ENCODE peak calls at places on chromosome 3, in four cellular contexts. F is A549, M is endodermal cell, L is neural crest cell. T is an unnamed sample.

GRCh38 chr3:117719316-117719926 is 1009.8 kb downstream of the TUSC7 start:
- DNase-seq in F (peak; percentile 17), L (no peak), M (no peak), T (peak; percentile 5)

GRCh38 chr3:65549626-65549959 is 489.1 kb downstream of the MAGI1 start:
- DNase-seq in F (no peak), L (no peak), M (no peak), T (no peak)

GRCh38 chr3:130342821-130343661 is 2.4 kb upstream of the COL6A5 start:
- DNase-seq in L (no peak), F (no peak), M (no peak), T (no peak)

GRCh38 chr3:182129745-182130144 is 418.0 kb downstream of the SOX2 start:
- DNase-seq in F (no peak), M (no peak), L (no peak), T (no peak)

GRCh38 chr3:66098436-66098835 is 59.7 kb upstream of the MAGI1 start:
- DNase-seq in M (no peak), F (no peak), L (no peak), T (no peak)

GRCh38 chr3:15630646-15631350 is 29.3 kb downstream of the BTD start:
- DNase-seq in L (no peak), F (peak; percentile 70), M (no peak), T (peak; percentile 66)

GRCh38 chr3:196518999-196519737 is 4.0 kb upstream of the SMCO1 start:
- DNase-seq in M (peak; percentile 90), L (peak; percentile 45), F (peak; percentile 80), T (peak; percentile 37)

GRCh38 chr3:116299646-116300081 is 145.6 kb downstream of the LSAMP start:
- DNase-seq in F (no peak), L (no peak), M (no peak), T (peak; percentile 14)

GRCh38 chr3:30538787-30539186 is 67.6 kb upstream of the TGFBR2 start:
- DNase-seq in F (peak; percentile 27), M (no peak), L (no peak), T (no peak)

GRCh38 chr3:108493862-108494261 is 16.5 kb downstream of the MYH15 start:
- DNase-seq in F (peak; percentile 31), M (peak; percentile 52), L (no peak), T (no peak)

GRCh38 chr3:180911876-180912303 is 580 bp upstream of the FXR1 start:
- DNase-seq in L (no peak), F (no peak), M (no peak), T (no peak)

GRCh38 chr3:20054549-20054987 is 14.3 kb downstream of the KAT2B start:
- DNase-seq in M (no peak), F (peak; percentile 94), L (no peak), T (peak; percentile 27)

GRCh38 chr3:129975332-129976090 is 991 bp downstream of the TRH start:
- DNase-seq in F (no peak), L (peak; percentile 16), M (peak; percentile 84), T (peak; percentile 42)

GRCh38 chr3:174100744-174101143 is 703.2 kb downstream of the NLGN1 start:
- DNase-seq in F (no peak), M (no peak), L (no peak), T (no peak)

GRCh38 chr3:46934508-46935167 is 41.9 kb downstream of the CCDC12 start:
- DNase-seq in L (no peak), F (peak; percentile 16), M (no peak), T (no peak)

GRCh38 chr3:143826296-143826695 is 22.0 kb downstream of the SLC9A9 start:
- DNase-seq in L (no peak), F (no peak), M (no peak), T (no peak)

GRCh38 chr3:158094235-158094916 is 11.8 kb downstream of the SHOX2 start:
- DNase-seq in L (peak; percentile 22), M (peak; percentile 89), F (no peak), T (peak; percentile 80)

GRCh38 chr3:39414421-39414907 is 7.9 kb downstream of the RPSA start:
- DNase-seq in F (peak; percentile 22), M (peak; percentile 74), L (no peak), T (no peak)

GRCh38 chr3:171415070-171415469 is 45.1 kb downstream of the TNIK start:
- DNase-seq in L (no peak), M (no peak), F (no peak), T (no peak)

GRCh38 chr3:53154731-53155320 is 6.2 kb upstream of the PRKCD start:
- DNase-seq in F (no peak), M (no peak), L (no peak), T (no peak)

GRCh38 chr3:159674583-159674982 is 314.1 kb upstream of the IL12A start:
- DNase-seq in M (no peak), F (no peak), L (no peak), T (no peak)

GRCh38 chr3:190427108-190427507 is 22.6 kb downstream of the TMEM207 start:
- DNase-seq in L (no peak), F (no peak), M (no peak), T (no peak)

GRCh38 chr3:73384091-73384906 is 240.4 kb downstream of the PDZRN3 start:
- DNase-seq in M (no peak), F (no peak), L (no peak), T (no peak)

GRCh38 chr3:113698891-113699465 is 2.5 kb upstream of the USF3 start:
- DNase-seq in M (peak; percentile 69), F (no peak), L (no peak), T (peak; percentile 58)

GRCh38 chr3:131361464-131362421 is 19.8 kb upstream of the NUDT16 start:
- DNase-seq in M (peak; percentile 98), F (peak; percentile 81), L (peak; percentile 18), T (peak; percentile 87)

GRCh38 chr3:134237454-134238145 is 13.1 kb downstream of the RYK start:
- DNase-seq in L (no peak), F (no peak), M (no peak), T (no peak)

GRCh38 chr3:45145681-45146614 is at the start of gene CDCP1:
- DNase-seq in F (no peak), M (peak; percentile 87), L (no peak), T (peak; percentile 45)

GRCh38 chr3:13301295-13301987 is 118.7 kb downstream of the NUP210 start:
- DNase-seq in F (peak; percentile 54), L (no peak), M (peak; percentile 92), T (no peak)

GRCh38 chr3:190826018-190826417 is 36.5 kb downstream of the GMNC start:
- DNase-seq in F (no peak), L (no peak), M (no peak), T (no peak)

GRCh38 chr3:176937546-176937945 is 259.7 kb downstream of the TBL1XR1 start:
- DNase-seq in L (no peak), F (no peak), M (no peak), T (no peak)

GRCh38 chr3:154060606-154061380 is 60.4 kb upstream of the ARHGEF26 start:
- DNase-seq in F (no peak), L (no peak), M (no peak), T (no peak)

GRCh38 chr3:175378348-175378747 is 519.2 kb downstream of the NAALADL2 start:
- DNase-seq in M (no peak), F (no peak), L (no peak), T (no peak)

GRCh38 chr3:56467108-56467507 is 1.2 kb downstream of the ERC2 start:
- DNase-seq in F (peak; percentile 80), M (peak; percentile 97), L (peak; percentile 55), T (peak; percentile 32)

GRCh38 chr3:185959609-185960517 is 22.0 kb upstream of the TRA2B start:
- DNase-seq in L (no peak), M (no peak), F (peak; percentile 82), T (no peak)

GRCh38 chr3:183486472-183486871 is 58.1 kb upstream of the MCF2L2 start:
- DNase-seq in F (no peak), M (peak; percentile 35), L (no peak), T (no peak)

GRCh38 chr3:117287602-117288001 is 578.0 kb downstream of the TUSC7 start:
- DNase-seq in F (no peak), L (no peak), M (no peak), T (no peak)

GRCh38 chr3:113117511-113118302 is 93.7 kb upstream of the BOC start:
- DNase-seq in F (no peak), M (no peak), L (no peak), T (peak; percentile 29)

GRCh38 chr3:78277793-78278192 is 1237.9 kb downstream of the ROBO2 start:
- DNase-seq in M (no peak), L (no peak), F (no peak), T (no peak)

GRCh38 chr3:16770021-16770420 is 114.7 kb upstream of the PLCL2 start:
- DNase-seq in F (no peak), M (no peak), L (no peak), T (no peak)

GRCh38 chr3:16769525-16769924 is 115.2 kb upstream of the PLCL2 start:
- DNase-seq in M (no peak), L (no peak), F (no peak), T (no peak)

GRCh38 chr3:16768956-16769355 is 115.8 kb upstream of the PLCL2 start:
- DNase-seq in L (no peak), F (no peak), M (no peak), T (no peak)

GRCh38 chr3:16765661-16766060 is 119.1 kb upstream of the PLCL2 start:
- DNase-seq in L (no peak), M (no peak), F (no peak), T (no peak)

GRCh38 chr3:16767006-16767405 is 117.7 kb upstream of the PLCL2 start:
- DNase-seq in M (peak; percentile 66), F (no peak), L (no peak), T (no peak)
- TF ChIP-seq CTCF in M (peak; percentile 43), F (no peak), L (no peak), T (no peak)

DNA sequence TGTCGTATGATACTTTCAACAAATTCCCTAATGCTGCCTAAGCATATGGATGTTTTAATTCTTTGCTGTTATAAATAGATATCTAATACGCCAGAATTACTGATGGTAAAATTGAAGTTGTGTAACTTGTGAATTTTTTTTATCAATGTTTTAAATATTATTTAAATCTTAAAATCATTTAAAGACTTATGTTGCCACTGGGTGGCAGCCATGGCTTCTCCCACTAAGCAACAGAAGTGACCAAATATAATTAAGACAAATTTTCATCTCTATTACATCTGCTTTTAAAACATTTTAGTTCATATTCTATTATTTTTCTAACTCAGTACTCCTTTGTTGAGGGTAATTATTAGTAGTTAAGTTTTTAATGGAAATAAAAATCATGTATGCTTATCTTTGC is 8.1 kb upstream of the IL20RB start:
- DNase-seq in F (no peak), M (no peak), L (no peak), T (no peak)
- TF ChIP-seq CTCF in F (peak; percentile 39), M (peak; percentile 56), L (no peak), T (no peak)

GRCh38 chr3:25110642-25111041 is 317.4 kb upstream of the RARB start:
- DNase-seq in M (no peak), L (no peak), F (no peak), T (no peak)
- TF ChIP-seq CTCF in M (no peak), L (no peak), F (no peak), T (no peak)

GRCh38 chr3:166446986-166447385 is 609.8 kb upstream of the BCHE start:
- DNase-seq in F (no peak), M (no peak), L (no peak), T (no peak)

GRCh38 chr3:166445865-166446264 is 608.6 kb upstream of the BCHE start:
- DNase-seq in L (no peak), M (no peak), F (no peak), T (no peak)

GRCh38 chr3:166444336-166444735 is 607.1 kb upstream of the BCHE start:
- DNase-seq in L (no peak), F (no peak), M (no peak), T (no peak)

GRCh38 chr3:166446291-166446690 is 609.1 kb upstream of the BCHE start:
- DNase-seq in M (no peak), F (no peak), L (no peak), T (no peak)

GRCh38 chr3:166444756-166445155 is 607.5 kb upstream of the BCHE start:
- DNase-seq in M (peak; percentile 44), L (no peak), F (no peak), T (no peak)
- TF ChIP-seq CTCF in M (no peak), L (no peak), F (no peak), T (no peak)